ENCODE peak calls at places on chromosomes 7 and 10, in six cellular contexts. E, A, M, J, Y and T are unnamed samples.

GRCh38 chr10:79559726-79560125 is 481 bp downstream of the SFTPA2 start:
- DNase-seq in E (no peak), Y (no peak), J (no peak), A (no peak), M (no peak), T (no peak)

GRCh38 chr7:23654508-23654907 is 25.5 kb upstream of the FAM221A start:
- DNase-seq in Y (no peak), M (no peak), E (no peak), J (peak), A (peak), T (no peak)

GRCh38 chr7:47252706-47253105 is 329.2 kb downstream of the TNS3 start:
- DNase-seq in J (no peak), A (no peak), E (no peak), Y (no peak), M (no peak), T (no peak)

GRCh38 chr10:17178006-17178405 is 23.5 kb downstream of the TRDMT1 start:
- DNase-seq in Y (no peak), A (no peak), E (no peak), M (no peak), J (no peak), T (no peak)

GRCh38 chr7:100373261-100373831 is at the start of gene PILRA:
- DNase-seq in A (no peak), M (no peak), J (no peak), E (no peak), Y (no peak), T (no peak)

GRCh38 chr7:27697861-27698430 is 35.3 kb upstream of the HIBADH start:
- DNase-seq in M (peak), Y (no peak), E (peak), J (peak), A (no peak), T (peak)

GRCh38 chr10:122127943-122128342 is 139.0 kb downstream of the TACC2 start:
- DNase-seq in J (no peak), Y (no peak), A (no peak), M (no peak), E (no peak), T (no peak)

GRCh38 chr7:110774066-110774465 is 316.9 kb upstream of the LRRN3 start:
- DNase-seq in A (no peak), Y (no peak), M (no peak), J (no peak), E (no peak), T (no peak)

GRCh38 chr7:78863248-78863647 is 590.2 kb downstream of the MAGI2 start:
- DNase-seq in J (no peak), A (no peak), Y (no peak), M (no peak), E (no peak), T (no peak)

GRCh38 chr7:156652886-156653568 is 12.5 kb downstream of the RNF32 start:
- DNase-seq in E (no peak), A (no peak), J (peak), M (no peak), Y (no peak), T (no peak)

GRCh38 chr10:73246322-73246782 is 703 bp downstream of the DNAJC9 start:
- DNase-seq in Y (no peak), A (no peak), E (no peak), M (no peak), J (no peak), T (no peak)

GRCh38 chr7:76037310-76037709 is 10.5 kb downstream of the STYXL1 start:
- DNase-seq in E (no peak), Y (no peak), M (no peak), J (no peak), A (no peak), T (no peak)

GRCh38 chr10:118594392-118595063 is 920 bp downstream of the PRLHR start:
- DNase-seq in J (no peak), E (no peak), Y (peak), A (peak), M (no peak), T (peak)

GRCh38 chr10:24762966-24763623 is 39.4 kb upstream of the ARHGAP21 start:
- DNase-seq in A (no peak), E (no peak), Y (peak), M (no peak), J (peak), T (no peak)

GRCh38 chr7:2715341-2716231 is 27.6 kb downstream of the AMZ1 start:
- DNase-seq in E (no peak), M (no peak), J (no peak), A (peak), Y (no peak), T (no peak)

GRCh38 chr10:79328737-79329504 is 18.3 kb upstream of the PPIF start:
- DNase-seq in Y (no peak), J (no peak), E (no peak), M (no peak), A (no peak), T (no peak)

DNA sequence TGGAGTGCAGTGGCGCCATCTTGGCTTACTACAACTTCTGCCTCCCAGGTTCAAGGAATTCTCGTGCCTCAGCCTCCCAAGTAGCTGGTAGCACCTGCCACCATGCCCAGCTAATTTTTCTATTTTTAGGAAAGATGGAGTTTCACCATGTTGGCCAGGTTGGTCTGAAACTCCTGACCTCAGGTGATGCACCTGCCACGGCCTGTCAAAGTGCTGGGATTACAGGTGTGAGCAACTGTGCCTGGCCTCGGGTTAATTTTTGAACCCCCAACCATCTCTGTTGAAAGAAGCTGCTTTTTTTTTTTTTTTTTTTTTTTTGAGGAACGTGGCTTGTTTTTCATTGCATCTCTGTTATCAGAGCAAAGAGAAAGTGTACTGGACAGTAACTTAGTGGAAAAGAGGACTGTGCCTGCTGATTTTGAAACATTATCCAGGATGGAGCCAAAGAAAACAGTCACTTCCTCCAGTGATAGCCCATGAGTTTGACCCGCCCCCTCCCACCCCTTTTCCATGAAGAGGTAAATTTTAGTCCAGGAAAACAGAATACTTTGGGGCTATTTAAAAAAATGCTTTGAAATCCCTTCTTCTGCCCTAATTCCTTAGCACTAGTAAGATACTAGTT is 38.3 kb downstream of the WBP1L start:
- DNase-seq in J (no peak), Y (no peak), M (no peak), A (no peak), E (no peak), T (no peak)
- TF ChIP-seq TAF1 in J (no peak), Y (no peak), M (no peak), A (no peak), E (no peak), T (no peak)

DNA sequence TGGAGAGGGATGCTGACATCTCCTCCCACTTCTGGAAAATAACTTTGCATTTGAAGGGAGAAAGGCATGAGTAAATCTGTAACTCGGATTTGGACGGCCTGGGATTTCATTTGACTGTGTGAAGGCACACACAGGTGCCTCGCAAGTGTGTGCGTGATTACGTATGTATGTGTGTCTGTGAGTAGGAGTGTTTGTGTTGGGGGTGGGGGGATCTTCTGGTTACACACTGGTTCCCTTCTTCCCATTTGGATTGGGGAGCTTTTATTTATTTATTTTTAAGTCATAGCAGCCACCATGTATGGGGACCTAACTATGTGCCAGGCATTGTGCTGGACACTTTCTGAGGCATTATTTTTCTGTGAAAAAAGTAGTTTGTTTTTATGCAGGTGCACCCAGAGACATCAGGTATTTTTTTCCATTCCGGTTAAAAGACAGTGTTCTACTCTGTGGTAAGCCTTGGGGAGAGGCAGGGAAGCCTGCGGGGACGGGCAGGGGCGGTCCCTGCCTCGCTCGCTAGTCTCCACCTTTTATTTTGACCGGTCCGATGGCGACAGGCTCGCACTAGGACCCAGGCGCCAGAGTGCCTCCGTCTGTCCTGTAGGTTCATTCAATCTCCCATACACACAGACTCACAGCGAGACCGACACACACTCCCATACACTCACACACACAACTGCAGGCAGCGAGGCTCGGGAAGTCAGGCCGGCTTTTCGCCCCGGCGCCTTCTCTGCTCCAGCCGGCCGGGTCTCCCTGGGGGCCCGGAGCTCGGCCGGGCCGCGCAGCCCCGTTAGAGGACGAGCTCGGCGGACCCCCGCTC is at the start of gene MXI1:
- DNase-seq in E (peak), Y (no peak), J (peak), M (no peak), A (peak), T (peak)
- TF ChIP-seq POLR2A in E (no peak), Y (no peak), J (peak), M (no peak), A (peak), T (no peak)

GRCh38 chr7:17274551-17275245 is 23.8 kb upstream of the AHR start:
- DNase-seq in M (no peak), A (no peak), J (no peak), E (no peak), Y (no peak), T (no peak)
- TF ChIP-seq POLR2AphosphoS5 in M (no peak), A (no peak), J (no peak), E (no peak), Y (no peak), T (no peak)

DNA sequence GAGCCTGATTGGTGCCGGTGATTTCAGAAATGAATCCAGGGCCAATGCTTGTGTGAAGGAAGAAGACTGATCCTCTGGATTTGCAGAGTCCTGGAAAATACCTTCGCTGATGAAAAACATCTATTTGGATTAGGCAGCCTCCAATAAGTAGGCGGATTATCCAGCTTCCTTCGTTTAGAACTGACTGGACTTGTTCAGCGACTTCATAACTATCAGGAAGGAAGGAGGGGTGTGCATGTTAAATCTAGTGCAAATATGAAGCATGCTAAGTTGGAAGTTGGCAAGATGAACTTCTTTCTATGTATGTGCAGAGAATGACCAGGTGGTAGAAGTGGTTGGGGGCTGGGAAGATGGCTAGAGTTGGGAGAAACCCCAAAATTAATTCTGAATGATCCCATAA is 41.1 kb downstream of the NKX2-3 start:
- DNase-seq in Y (no peak), A (no peak), J (no peak), M (no peak), E (no peak), T (no peak)
- TF ChIP-seq TAF1 in Y (no peak), A (no peak), J (no peak), M (no peak), E (no peak), T (no peak)

GRCh38 chr10:43362191-43362839 is 9.1 kb upstream of the FXYD4 start:
- DNase-seq in Y (peak), E (peak), J (no peak), A (no peak), M (peak), T (peak)
- TF ChIP-seq POLR2A in Y (no peak), E (peak), J (no peak), A (no peak), M (peak), T (no peak)

GRCh38 chr7:4713183-4713784 is 31.2 kb downstream of the FOXK1 start:
- DNase-seq in E (no peak), Y (no peak), J (no peak), M (no peak), A (peak), T (peak)

GRCh38 chr7:4712371-4713182 is 30.5 kb downstream of the FOXK1 start:
- DNase-seq in J (peak), Y (no peak), M (no peak), A (peak), E (no peak), T (no peak)

GRCh38 chr7:4711093-4711492 is 29.0 kb downstream of the FOXK1 start:
- DNase-seq in Y (no peak), E (no peak), J (no peak), A (no peak), M (no peak), T (no peak)

GRCh38 chr7:4709187-4709586 is 27.1 kb downstream of the FOXK1 start:
- DNase-seq in M (no peak), E (no peak), Y (no peak), A (no peak), J (no peak), T (no peak)

DNA sequence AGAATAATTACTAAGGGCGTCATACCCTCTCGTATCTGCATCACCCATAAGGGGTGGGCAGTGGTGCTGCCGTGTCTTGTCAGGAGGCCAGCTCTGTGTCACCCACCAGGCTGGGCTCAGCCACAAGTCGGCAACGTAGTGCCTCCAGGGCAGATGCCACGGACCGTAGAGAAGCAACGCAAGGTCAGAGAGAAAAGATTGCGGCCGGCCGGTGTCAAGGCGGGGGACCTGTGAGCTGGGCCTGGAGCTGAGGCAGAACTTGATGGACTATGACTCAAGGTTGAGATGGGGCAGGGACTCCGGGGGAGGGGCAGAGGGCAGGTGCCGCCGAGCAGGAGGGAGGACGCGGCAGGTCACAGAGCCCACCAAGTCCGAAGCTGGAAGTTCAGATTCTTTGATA is 29.5 kb downstream of the FOXK1 start:
- DNase-seq in J (no peak), A (no peak), E (no peak), Y (no peak), M (no peak), T (no peak)
- TF ChIP-seq POLR2AphosphoS5 in J (no peak), A (no peak), E (no peak), Y (no peak), M (no peak), T (no peak)

DNA sequence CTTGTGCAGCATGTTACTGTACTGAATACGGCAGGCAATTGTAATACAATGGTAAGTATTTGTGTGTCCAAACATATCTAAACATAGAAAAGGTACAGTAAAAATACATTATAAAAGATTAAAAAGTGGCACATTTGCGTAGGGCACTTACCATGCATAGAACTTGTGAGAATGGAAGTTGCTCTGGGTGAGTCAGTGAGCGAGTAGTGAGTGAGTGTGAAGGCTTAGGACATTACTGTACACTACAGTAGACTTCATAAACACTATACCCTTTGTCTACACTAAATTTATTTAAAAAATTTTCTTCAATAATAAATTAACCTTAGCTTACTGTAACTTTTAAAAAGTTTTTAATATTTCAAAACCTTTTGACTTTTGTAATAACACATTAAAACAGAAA is 37.5 kb downstream of the BPGM start:
- DNase-seq in A (no peak), J (no peak), E (no peak), M (no peak), Y (no peak), T (no peak)
- TF ChIP-seq TAF1 in A (no peak), J (no peak), E (no peak), M (no peak), Y (no peak), T (no peak)

GRCh38 chr7:106246941-106247826 is 37.6 kb downstream of the NAMPT start:
- DNase-seq in M (no peak), E (no peak), Y (no peak), J (no peak), A (no peak), T (no peak)
- TF ChIP-seq POLR2A in M (no peak), E (no peak), Y (no peak), J (no peak), A (peak), T (no peak)

GRCh38 chr7:18831381-18831901 is 286.0 kb downstream of the TWIST1 start:
- DNase-seq in J (no peak), Y (no peak), A (no peak), E (no peak), M (no peak), T (no peak)
- TF ChIP-seq POLR2AphosphoS5 in J (no peak), Y (no peak), A (no peak), E (no peak), M (no peak), T (no peak)

GRCh38 chr10:63268139-63268797 is 135.1 kb downstream of the NRBF2 start:
- DNase-seq in J (peak), A (peak), E (no peak), M (no peak), Y (no peak), T (no peak)
- TF ChIP-seq TAF1 in J (no peak), A (no peak), E (no peak), M (no peak), Y (no peak), T (no peak)